ENCODE peak calls at places on chromosomes 6 and 20, in six cellular contexts. One of them, this sample, is unnamed.

GRCh38 chr20:23269954-23270353 is 80.6 kb upstream of the NXT1 start:
- DNase-seq in choroid plexus epithelial cell: peak; percentile 26
- DNase-seq in fibroblast of the aortic adventitia: no peak
- DNase-seq in MV-4-11: no peak
- DNase-seq in germinal center: no peak
- DNase-seq in T-cell: no peak
- DNase-seq in this sample: no peak

GRCh38 chr6:48426636-48427035 is 315.6 kb upstream of the PTCHD4 start:
- DNase-seq in choroid plexus epithelial cell: peak; percentile 96
- DNase-seq in fibroblast of the aortic adventitia: peak; percentile 78
- DNase-seq in MV-4-11: peak; percentile 51
- DNase-seq in germinal center: no peak
- DNase-seq in T-cell: no peak
- DNase-seq in this sample: no peak

GRCh38 chr6:96899019-96899418 is 1.3 kb upstream of the NDUFAF4 start:
- DNase-seq in choroid plexus epithelial cell: peak; percentile 76
- DNase-seq in fibroblast of the aortic adventitia: peak; percentile 76
- DNase-seq in MV-4-11: no peak
- DNase-seq in germinal center: no peak
- DNase-seq in T-cell: no peak
- DNase-seq in this sample: peak; percentile 14

GRCh38 chr20:49858076-49858565 is 45.5 kb downstream of the SLC9A8 start:
- DNase-seq in choroid plexus epithelial cell: no peak
- DNase-seq in fibroblast of the aortic adventitia: peak; percentile 40
- DNase-seq in MV-4-11: no peak
- DNase-seq in germinal center: no peak
- DNase-seq in T-cell: no peak
- DNase-seq in this sample: no peak

GRCh38 chr6:4575724-4576123 is 200.5 kb upstream of the CDYL start:
- DNase-seq in choroid plexus epithelial cell: peak; percentile 76
- DNase-seq in fibroblast of the aortic adventitia: no peak
- DNase-seq in MV-4-11: no peak
- DNase-seq in germinal center: no peak
- DNase-seq in T-cell: no peak
- DNase-seq in this sample: no peak

GRCh38 chr20:21096321-21097043 is 9.7 kb downstream of the LINC00237 start:
- DNase-seq in choroid plexus epithelial cell: peak; percentile 18
- DNase-seq in fibroblast of the aortic adventitia: peak; percentile 11
- DNase-seq in MV-4-11: peak; percentile 71
- DNase-seq in germinal center: peak; percentile 22
- DNase-seq in T-cell: no peak
- DNase-seq in this sample: peak; percentile 51

GRCh38 chr20:37295595-37295994 is 6.1 kb downstream of the MANBAL start:
- DNase-seq in choroid plexus epithelial cell: no peak
- DNase-seq in fibroblast of the aortic adventitia: no peak
- DNase-seq in MV-4-11: no peak
- DNase-seq in germinal center: no peak
- DNase-seq in T-cell: no peak
- DNase-seq in this sample: no peak

GRCh38 chr20:7505835-7506221 is 434.4 kb downstream of the HAO1 start:
- DNase-seq in choroid plexus epithelial cell: no peak
- DNase-seq in fibroblast of the aortic adventitia: no peak
- DNase-seq in MV-4-11: no peak
- DNase-seq in germinal center: no peak
- DNase-seq in T-cell: no peak
- DNase-seq in this sample: peak; percentile 35

GRCh38 chr20:21708738-21709534 is 3.5 kb downstream of the PAX1 start:
- DNase-seq in choroid plexus epithelial cell: no peak
- DNase-seq in fibroblast of the aortic adventitia: no peak
- DNase-seq in MV-4-11: no peak
- DNase-seq in germinal center: no peak
- DNase-seq in T-cell: no peak
- DNase-seq in this sample: no peak

GRCh38 chr20:36872857-36873256 is 3.1 kb upstream of the TLDC2 start:
- DNase-seq in choroid plexus epithelial cell: no peak
- DNase-seq in fibroblast of the aortic adventitia: no peak
- DNase-seq in MV-4-11: no peak
- DNase-seq in germinal center: no peak
- DNase-seq in T-cell: no peak
- DNase-seq in this sample: no peak

GRCh38 chr6:111651185-111652034 is 45.7 kb upstream of the TRAF3IP2 start:
- DNase-seq in choroid plexus epithelial cell: no peak
- DNase-seq in fibroblast of the aortic adventitia: no peak
- DNase-seq in MV-4-11: no peak
- DNase-seq in germinal center: no peak
- DNase-seq in T-cell: no peak
- DNase-seq in this sample: no peak